ENCODE peak calls at places on chromosomes 2 and 18, in four cellular contexts. A is heart right ventricle; Q is CD8-positive, alpha-beta memory T cell; B is CD8-positive, alpha-beta T cell. K is an unnamed sample.

GRCh38 chr2:26848336-26849055 is 564 bp downstream of the DPYSL5 start:
- DNase-seq in A (no peak), Q (no peak), B (no peak), K (no peak)

GRCh38 chr2:129237966-129238725 is 741.3 kb upstream of the RAB6C start:
- DNase-seq in A (no peak), Q (no peak), B (no peak), K (no peak)

GRCh38 chr2:144801766-144802165 is 281.8 kb upstream of the ZEB2 start:
- DNase-seq in A (no peak), Q (no peak), B (no peak), K (peak; percentile 26)

GRCh38 chr2:96953611-96954489 is 32.5 kb downstream of the FAM178B start:
- DNase-seq in A (no peak), Q (no peak), B (no peak), K (peak; percentile 67)

GRCh38 chr2:45578056-45578843 is 32.8 kb downstream of the SRBD1 start:
- DNase-seq in A (no peak), Q (no peak), B (no peak), K (peak; percentile 75)

GRCh38 chr2:128241896-128242295 is 76.8 kb downstream of the HS6ST1 start:
- DNase-seq in A (no peak), Q (no peak), B (no peak), K (no peak)

GRCh38 chr18:73244411-73244810 is 376.6 kb upstream of the NETO1 start:
- DNase-seq in A (no peak), Q (no peak), B (no peak), K (no peak)

GRCh38 chr18:31297248-31297647 is 20.7 kb upstream of the DSG1 start:
- DNase-seq in A (no peak), Q (no peak), B (no peak), K (no peak)

GRCh38 chr2:9528036-9528787 is 27.4 kb downstream of the ADAM17 start:
- DNase-seq in A (no peak), Q (no peak), B (no peak), K (no peak)

GRCh38 chr2:170816499-170817246 is at the start of gene GAD1:
- DNase-seq in A (peak; percentile 32), Q (no peak), B (peak; percentile 40), K (peak; percentile 84)

GRCh38 chr18:43159091-43159490 is 43.6 kb upstream of the RIT2 start:
- DNase-seq in A (no peak), Q (no peak), B (no peak), K (peak; percentile 22)

DNA sequence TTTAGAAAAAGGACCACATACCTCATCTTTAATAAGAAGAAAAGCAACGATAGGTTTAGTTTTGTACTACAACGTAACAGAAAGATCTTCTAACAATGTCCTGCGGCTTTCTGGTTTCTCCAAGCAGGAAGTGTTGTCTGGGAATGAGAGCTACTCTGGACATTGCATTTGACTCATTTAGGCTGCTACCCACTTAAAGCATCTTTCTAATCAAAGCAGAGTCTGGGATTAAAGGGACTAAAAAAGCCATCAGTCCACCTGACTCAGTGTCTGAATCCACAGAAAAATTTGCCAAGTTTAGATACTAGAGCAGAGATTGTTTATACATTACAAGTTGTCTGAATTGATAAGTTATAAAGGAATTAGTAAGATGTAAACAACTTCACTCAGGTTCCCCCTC is 70.1 kb upstream of the SMIM21 start:
- DNase-seq in A (no peak), Q (no peak), B (no peak), K (no peak)
- H3K27me3 ChIP-seq in A (no peaks in the 10 kb centered on the region), Q (peaks cover 4% of the 10 kb centered on the region), B (no peaks in the 10 kb centered on the region), K (no peaks in the 10 kb centered on the region)

GRCh38 chr2:113067681-113068080 is at the start of gene IL1F10:
- DNase-seq in A (no peak), Q (no peak), B (no peak), K (no peak)
- H3K27ac ChIP-seq in A (no peak within 1 kb of the TSS), Q (no peak within 1 kb of the TSS), B (no peak within 1 kb of the TSS), K (no peak within 1 kb of the TSS)

GRCh38 chr2:237364655-237365054 is 49.3 kb downstream of the COL6A3 start:
- DNase-seq in A (no peak), Q (no peak), B (no peak), K (no peak)
- H3K27me3 ChIP-seq in A (no peaks in the 10 kb centered on the region), Q (no peaks in the 10 kb centered on the region), B (no peaks in the 10 kb centered on the region), K (peaks cover 20% of the 10 kb centered on the region)

DNA sequence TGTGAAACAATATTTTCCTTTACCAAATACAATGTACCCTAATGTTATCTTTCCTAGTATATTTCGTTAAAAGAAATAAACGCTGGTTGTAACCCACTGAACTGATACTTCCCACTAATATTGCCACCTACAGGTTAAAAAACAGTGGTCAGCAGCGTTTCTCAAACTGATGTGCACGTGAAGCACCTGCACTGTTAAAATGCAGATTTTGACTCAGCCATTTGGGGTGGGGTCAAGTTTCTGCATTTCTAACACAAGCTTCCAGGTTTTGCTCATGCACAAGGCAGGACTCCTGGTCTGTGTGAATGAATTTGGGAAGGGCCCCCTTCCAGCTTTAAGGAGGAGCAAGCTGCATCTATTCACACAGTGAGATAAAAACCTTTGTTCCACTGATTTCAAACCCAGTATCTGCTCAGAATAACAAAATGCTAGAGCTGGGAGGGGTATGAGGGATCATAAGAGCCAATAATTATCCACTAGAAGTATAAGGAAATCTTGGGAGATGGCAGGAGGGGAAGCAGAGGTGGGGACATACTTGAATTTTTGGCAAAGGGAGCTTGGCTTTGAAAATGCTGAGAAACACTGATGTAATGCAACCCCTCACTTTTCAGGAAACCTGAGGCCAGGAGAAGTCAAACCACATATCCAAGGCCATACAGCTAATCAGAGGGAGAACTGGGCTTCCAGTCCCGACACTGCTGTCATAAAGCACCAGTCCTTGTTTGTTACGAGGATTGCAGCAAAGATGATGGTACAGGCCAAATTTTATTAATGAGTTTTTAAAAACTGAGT is 116.2 kb downstream of the RBMS1 start:
- DNase-seq in A (no peak), Q (no peak), B (no peak), K (no peak)
- H3K27ac ChIP-seq in A (peak overlapping the region; percentile 77), Q (no peak overlapping the region), B (no peak overlapping the region), K (no peak overlapping the region)

K was measured in SJCRH30.